ENCODE peak calls at places on chromosomes 12 and 14, in five cellular contexts. One of them, this sample, is unnamed.

GRCh38 chr14:96086032-96086431 is 46.9 kb downstream of the C14orf132 start:
- DNase-seq in foreskin fibroblast: peak
- DNase-seq in psoas muscle: no peak
- DNase-seq in sigmoid colon: peak
- DNase-seq in astrocyte: peak
- DNase-seq in this sample: peak

GRCh38 chr14:31207287-31207745 is 277 bp downstream of the HECTD1 start:
- DNase-seq in foreskin fibroblast: no peak
- DNase-seq in psoas muscle: no peak
- DNase-seq in sigmoid colon: no peak
- DNase-seq in astrocyte: peak
- DNase-seq in this sample: no peak

GRCh38 chr14:47332099-47332498 is 343.3 kb downstream of the MDGA2 start:
- DNase-seq in foreskin fibroblast: no peak
- DNase-seq in psoas muscle: no peak
- DNase-seq in sigmoid colon: no peak
- DNase-seq in astrocyte: no peak
- DNase-seq in this sample: no peak

GRCh38 chr12:31813305-31813704 is 84.5 kb upstream of the AMN1 start:
- DNase-seq in foreskin fibroblast: no peak
- DNase-seq in psoas muscle: no peak
- DNase-seq in sigmoid colon: no peak
- DNase-seq in astrocyte: no peak
- DNase-seq in this sample: peak

GRCh38 chr12:100229036-100229635 is 28.5 kb downstream of the ACTR6 start:
- DNase-seq in foreskin fibroblast: no peak
- DNase-seq in psoas muscle: no peak
- DNase-seq in sigmoid colon: no peak
- DNase-seq in astrocyte: no peak
- DNase-seq in this sample: peak

GRCh38 chr12:48903363-48903981 is 21.8 kb downstream of the FKBP11 start:
- DNase-seq in foreskin fibroblast: peak
- DNase-seq in psoas muscle: no peak
- DNase-seq in sigmoid colon: no peak
- DNase-seq in astrocyte: no peak
- DNase-seq in this sample: peak

GRCh38 chr12:78119351-78119918 is 288.7 kb downstream of the NAV3 start:
- DNase-seq in foreskin fibroblast: no peak
- DNase-seq in psoas muscle: no peak
- DNase-seq in sigmoid colon: no peak
- DNase-seq in astrocyte: no peak
- DNase-seq in this sample: no peak

GRCh38 chr14:77051101-77051500 is 22.6 kb upstream of the IRF2BPL start:
- DNase-seq in foreskin fibroblast: no peak
- DNase-seq in psoas muscle: peak
- DNase-seq in sigmoid colon: peak
- DNase-seq in astrocyte: no peak
- DNase-seq in this sample: no peak

GRCh38 chr12:32217354-32218310 is 111.0 kb downstream of the BICD1 start:
- DNase-seq in foreskin fibroblast: peak
- DNase-seq in psoas muscle: no peak
- DNase-seq in sigmoid colon: no peak
- DNase-seq in astrocyte: peak
- DNase-seq in this sample: peak

GRCh38 chr12:104605685-104606084 is 148.9 kb downstream of the CHST11 start:
- DNase-seq in foreskin fibroblast: no peak
- DNase-seq in psoas muscle: peak
- DNase-seq in sigmoid colon: peak
- DNase-seq in astrocyte: peak
- DNase-seq in this sample: peak
- H3K4me3 ChIP-seq in foreskin fibroblast: no peak
- H3K4me3 ChIP-seq in psoas muscle: no peak
- H3K4me3 ChIP-seq in sigmoid colon: no peak
- H3K4me3 ChIP-seq in astrocyte: no peak
- H3K4me3 ChIP-seq in this sample: no peak

GRCh38 chr12:24014240-24014639 is 64.8 kb upstream of the SOX5 start:
- DNase-seq in foreskin fibroblast: no peak
- DNase-seq in psoas muscle: no peak
- DNase-seq in sigmoid colon: no peak
- DNase-seq in astrocyte: no peak
- DNase-seq in this sample: no peak
- TF ChIP-seq CTCF in foreskin fibroblast: no peak
- TF ChIP-seq CTCF in psoas muscle: no peak
- TF ChIP-seq CTCF in sigmoid colon: no peak
- TF ChIP-seq CTCF in astrocyte: no peak
- TF ChIP-seq CTCF in this sample: no peak

DNA sequence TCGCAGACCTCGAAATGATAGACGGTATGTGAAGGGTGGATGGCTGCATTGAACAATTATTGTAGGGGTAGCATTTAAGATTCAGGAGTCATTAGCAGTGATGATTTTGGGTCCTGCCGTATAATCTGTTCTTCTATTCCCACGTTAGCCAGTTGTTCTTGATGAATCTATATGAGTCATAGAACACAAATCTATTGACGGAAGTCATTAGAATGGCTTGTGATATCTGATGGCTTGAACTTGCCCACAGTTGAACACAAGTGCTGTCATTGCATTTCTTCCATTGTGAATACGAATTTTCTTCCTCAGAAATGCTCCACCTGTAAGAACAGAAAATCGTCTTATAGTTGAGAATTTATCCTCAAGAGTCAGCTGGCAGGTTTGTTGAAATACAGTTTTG is 1.9 kb downstream of the SRSF5 start:
- DNase-seq in foreskin fibroblast: no peak
- DNase-seq in psoas muscle: no peak
- DNase-seq in sigmoid colon: no peak
- DNase-seq in astrocyte: peak
- DNase-seq in this sample: no peak
- H3K4me3 ChIP-seq in foreskin fibroblast: peak
- H3K4me3 ChIP-seq in psoas muscle: peak
- H3K4me3 ChIP-seq in sigmoid colon: peak
- H3K4me3 ChIP-seq in astrocyte: peak
- H3K4me3 ChIP-seq in this sample: peak

GRCh38 chr14:55705651-55706340 is 125.8 kb downstream of the KTN1 start:
- DNase-seq in foreskin fibroblast: no peak
- DNase-seq in psoas muscle: no peak
- DNase-seq in sigmoid colon: no peak
- DNase-seq in astrocyte: peak
- DNase-seq in this sample: no peak
- TF ChIP-seq CTCF in foreskin fibroblast: no peak
- TF ChIP-seq CTCF in psoas muscle: no peak
- TF ChIP-seq CTCF in sigmoid colon: no peak
- TF ChIP-seq CTCF in astrocyte: no peak
- TF ChIP-seq CTCF in this sample: no peak

DNA sequence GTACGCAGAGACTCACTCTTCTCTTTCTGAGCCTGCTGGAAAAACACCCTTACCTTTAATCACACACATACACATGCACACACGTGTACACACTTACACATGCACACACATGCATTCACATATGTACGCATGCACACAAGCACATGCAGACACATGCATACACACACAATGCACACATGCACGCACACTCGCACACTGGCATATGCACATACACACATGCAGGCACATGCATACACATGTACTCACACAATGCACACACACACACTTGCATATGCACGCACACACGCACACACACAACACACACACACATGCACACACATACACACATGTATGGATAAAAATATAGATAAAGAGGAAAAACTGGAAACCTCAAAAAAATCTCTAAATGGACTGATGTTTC is 249.0 kb downstream of the GLT1D1 start:
- DNase-seq in foreskin fibroblast: no peak
- DNase-seq in psoas muscle: no peak
- DNase-seq in sigmoid colon: no peak
- DNase-seq in astrocyte: no peak
- DNase-seq in this sample: no peak
- H3K4me3 ChIP-seq in foreskin fibroblast: no peak
- H3K4me3 ChIP-seq in psoas muscle: no peak
- H3K4me3 ChIP-seq in sigmoid colon: no peak
- H3K4me3 ChIP-seq in astrocyte: no peak
- H3K4me3 ChIP-seq in this sample: no peak

GRCh38 chr12:90106568-90106967 is 397.9 kb upstream of the ATP2B1 start:
- DNase-seq in foreskin fibroblast: no peak
- DNase-seq in psoas muscle: no peak
- DNase-seq in sigmoid colon: no peak
- DNase-seq in astrocyte: no peak
- DNase-seq in this sample: no peak
- TF ChIP-seq CTCF in foreskin fibroblast: no peak
- TF ChIP-seq CTCF in psoas muscle: no peak
- TF ChIP-seq CTCF in sigmoid colon: no peak
- TF ChIP-seq CTCF in astrocyte: no peak
- TF ChIP-seq CTCF in this sample: no peak

DNA sequence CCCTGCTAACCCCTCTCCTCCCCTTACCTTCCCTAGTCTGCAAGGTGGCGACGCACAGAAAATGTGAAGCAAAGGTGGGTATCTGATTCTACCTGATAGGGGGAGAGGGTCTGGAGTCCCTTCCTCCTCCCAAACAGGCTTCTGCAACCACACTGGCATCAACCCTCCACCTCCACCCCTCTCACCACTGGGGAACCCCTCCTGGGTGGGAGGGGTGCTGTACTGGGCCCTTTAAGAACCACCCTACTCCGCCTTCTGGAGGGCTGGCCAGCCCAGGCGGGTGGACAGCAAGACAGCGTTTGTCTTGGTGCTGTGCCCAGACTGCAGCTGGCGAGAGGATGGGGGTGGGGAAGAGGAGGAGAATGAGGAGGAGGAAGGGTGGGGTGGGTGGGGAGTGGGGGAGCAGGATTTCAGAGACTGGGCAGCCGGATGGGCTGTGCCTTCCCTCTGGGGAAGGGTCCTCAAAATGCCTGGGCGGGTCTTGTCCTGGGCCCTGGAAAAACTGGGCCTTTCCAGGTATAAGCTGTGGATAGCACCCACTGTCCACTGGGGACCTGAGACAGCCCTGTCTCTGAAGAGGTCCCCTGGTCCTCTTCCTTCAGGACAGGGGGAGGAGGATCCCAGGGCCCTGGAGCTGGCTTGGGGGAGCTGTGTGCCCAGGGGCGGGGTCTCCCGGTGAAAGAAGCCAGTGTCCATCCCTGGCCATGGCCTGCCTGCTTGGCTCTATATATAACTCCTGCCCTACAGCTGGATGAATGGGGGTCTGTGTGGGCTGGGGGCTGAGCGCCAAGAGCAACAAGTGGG is 2.8 kb downstream of the TNS2 start:
- DNase-seq in foreskin fibroblast: peak
- DNase-seq in psoas muscle: peak
- DNase-seq in sigmoid colon: peak
- DNase-seq in astrocyte: peak
- DNase-seq in this sample: peak
- H3K4me3 ChIP-seq in foreskin fibroblast: peak
- H3K4me3 ChIP-seq in psoas muscle: peak
- H3K4me3 ChIP-seq in sigmoid colon: peak
- H3K4me3 ChIP-seq in astrocyte: peak
- H3K4me3 ChIP-seq in this sample: peak

GRCh38 chr14:75452324-75452723 is 24.5 kb downstream of the JDP2 start:
- DNase-seq in foreskin fibroblast: peak
- DNase-seq in psoas muscle: peak
- DNase-seq in sigmoid colon: no peak
- DNase-seq in astrocyte: no peak
- DNase-seq in this sample: peak

GRCh38 chr14:75448209-75448608 is 20.4 kb downstream of the JDP2 start:
- DNase-seq in foreskin fibroblast: no peak
- DNase-seq in psoas muscle: no peak
- DNase-seq in sigmoid colon: peak
- DNase-seq in astrocyte: no peak
- DNase-seq in this sample: no peak

GRCh38 chr14:75449703-75450102 is 21.9 kb downstream of the JDP2 start:
- DNase-seq in foreskin fibroblast: no peak
- DNase-seq in psoas muscle: no peak
- DNase-seq in sigmoid colon: no peak
- DNase-seq in astrocyte: no peak
- DNase-seq in this sample: no peak

GRCh38 chr14:75452900-75453816 is 25.3 kb downstream of the JDP2 start:
- DNase-seq in foreskin fibroblast: peak
- DNase-seq in psoas muscle: peak
- DNase-seq in sigmoid colon: peak
- DNase-seq in astrocyte: peak
- DNase-seq in this sample: peak

DNA sequence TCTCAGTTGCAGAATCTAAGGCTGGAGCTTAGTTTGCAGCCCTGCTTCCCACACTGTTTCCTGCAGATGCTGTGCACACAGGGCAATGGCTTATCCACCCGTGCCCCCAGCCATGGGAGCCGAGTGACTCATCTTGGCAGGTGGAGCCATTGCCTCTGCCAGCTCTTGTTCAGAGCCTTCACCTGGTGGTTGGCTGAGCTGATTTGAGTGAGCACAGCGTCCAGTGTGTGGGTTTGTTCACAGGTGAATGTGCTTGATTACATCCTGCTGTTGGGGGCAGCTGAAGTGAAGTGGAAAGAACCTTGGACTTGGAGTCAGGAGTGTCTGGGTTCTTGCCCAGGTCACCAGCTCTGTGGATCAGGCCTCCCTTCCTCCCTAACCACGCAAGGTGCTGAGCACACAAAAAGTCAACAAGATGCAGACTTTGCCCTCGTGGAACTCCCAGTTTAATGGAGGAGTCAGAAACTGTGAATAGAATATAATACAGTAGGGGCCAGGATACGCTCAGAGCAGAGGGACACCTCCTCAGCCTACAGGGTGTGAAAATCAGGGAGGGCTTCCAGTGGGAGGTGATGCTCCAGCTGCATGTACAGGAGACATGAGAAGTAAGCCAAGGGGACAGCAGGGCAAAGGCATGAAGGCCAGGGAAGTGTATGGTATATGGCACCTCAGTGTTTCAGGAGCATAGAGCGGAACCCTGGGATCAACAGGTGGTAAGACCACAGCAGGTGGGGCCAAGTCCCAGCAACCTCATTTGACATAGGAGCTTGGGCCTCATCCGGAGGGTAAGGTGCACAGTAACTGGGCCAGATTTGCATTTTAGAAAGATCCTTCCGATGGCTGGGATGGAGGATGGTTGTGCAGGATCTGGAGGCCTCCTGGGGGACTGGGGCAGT is 22.8 kb downstream of the JDP2 start:
- DNase-seq in foreskin fibroblast: no peak
- DNase-seq in psoas muscle: peak
- DNase-seq in sigmoid colon: peak
- DNase-seq in astrocyte: peak
- DNase-seq in this sample: peak
- TF ChIP-seq CTCF in foreskin fibroblast: no peak
- TF ChIP-seq CTCF in psoas muscle: no peak
- TF ChIP-seq CTCF in sigmoid colon: no peak
- TF ChIP-seq CTCF in astrocyte: no peak
- TF ChIP-seq CTCF in this sample: no peak